ENCODE peak calls at places on chromosomes 5 and 9, in six cellular contexts. J, M, Q, I, W and Y are unnamed samples.

GRCh38 chr5:36657563-36657995 is 51.2 kb downstream of the SLC1A3 start:
- DNase-seq in J (no peak), M (peak; percentile 57), Q (peak; percentile 66), I (peak; percentile 86), W (no peak), Y (no peak)

GRCh38 chr9:83706703-83707517 is 848 bp downstream of the UBQLN1 start:
- DNase-seq in J (peak; percentile 35), M (peak; percentile 34), Q (peak; percentile 44), I (peak; percentile 19), W (peak; percentile 73), Y (peak; percentile 61)

GRCh38 chr5:80935811-80936385 is 24.3 kb upstream of the RASGRF2 start:
- DNase-seq in J (no peak), M (no peak), Q (no peak), I (no peak), W (no peak), Y (no peak)

GRCh38 chr9:27337833-27338526 is 41.0 kb upstream of the EQTN start:
- DNase-seq in J (peak; percentile 33), M (peak; percentile 41), Q (no peak), I (no peak), W (no peak), Y (no peak)

GRCh38 chr5:64854855-64855254 is 86.1 kb downstream of the CWC27 start:
- DNase-seq in J (no peak), M (no peak), Q (no peak), I (no peak), W (no peak), Y (no peak)

GRCh38 chr9:91863469-91863868 is 86.6 kb downstream of the ROR2 start:
- DNase-seq in J (no peak), M (no peak), Q (no peak), I (no peak), W (no peak), Y (no peak)

GRCh38 chr9:129118799-129119198 is 7.6 kb downstream of the PTPA start:
- DNase-seq in J (no peak), M (no peak), Q (no peak), I (no peak), W (no peak), Y (no peak)

GRCh38 chr5:109994135-109994534 is 304.4 kb downstream of the MAN2A1 start:
- DNase-seq in J (no peak), M (no peak), Q (no peak), I (no peak), W (no peak), Y (no peak)

GRCh38 chr5:17217421-17218352 is at the start of gene BASP1:
- DNase-seq in J (peak; percentile 79), M (peak; percentile 70), Q (peak; percentile 53), I (peak; percentile 85), W (peak; percentile 85), Y (peak; percentile 87)

GRCh38 chr5:124866355-124867063 is 120.1 kb upstream of the ZNF608 start:
- DNase-seq in J (no peak), M (no peak), Q (no peak), I (no peak), W (no peak), Y (no peak)

GRCh38 chr9:89687216-89687615 is 82.4 kb downstream of the GADD45G start:
- DNase-seq in J (no peak), M (no peak), Q (no peak), I (peak; percentile 49), W (no peak), Y (no peak)

GRCh38 chr5:77129386-77129785 is 42.3 kb upstream of the ZBED3 start:
- DNase-seq in J (no peak), M (no peak), Q (peak; percentile 32), I (peak; percentile 16), W (peak; percentile 24), Y (peak; percentile 29)

GRCh38 chr5:79146352-79146751 is 34.7 kb downstream of the BHMT start:
- DNase-seq in J (no peak), M (no peak), Q (no peak), I (no peak), W (no peak), Y (no peak)

GRCh38 chr5:159156839-159157238 is 52.5 kb downstream of the RNF145 start:
- DNase-seq in J (peak; percentile 10), M (no peak), Q (peak; percentile 17), I (peak; percentile 68), W (peak; percentile 83), Y (peak; percentile 79)

GRCh38 chr5:122163151-122164069 is 34.1 kb downstream of the ZNF474 start:
- DNase-seq in J (no peak), M (no peak), Q (no peak), I (no peak), W (no peak), Y (no peak)

GRCh38 chr5:36442796-36443195 is 141.1 kb upstream of the RANBP3L start:
- DNase-seq in J (no peak), M (peak; percentile 38), Q (no peak), I (no peak), W (no peak), Y (no peak)

GRCh38 chr5:137954131-137954879 is 65.0 kb downstream of the PKD2L2 start:
- DNase-seq in J (peak; percentile 15), M (no peak), Q (no peak), I (peak; percentile 9), W (no peak), Y (no peak)

GRCh38 chr9:132733133-132733815 is 63.0 kb downstream of the GTF3C4 start:
- DNase-seq in J (no peak), M (no peak), Q (no peak), I (no peak), W (no peak), Y (no peak)

GRCh38 chr9:23736293-23736692 is 89.7 kb downstream of the ELAVL2 start:
- DNase-seq in J (no peak), M (no peak), Q (no peak), I (no peak), W (no peak), Y (no peak)

GRCh38 chr5:115168829-115169391 is 798 bp downstream of the TRIM36 start:
- DNase-seq in J (peak; percentile 27), M (no peak), Q (peak; percentile 46), I (no peak), W (no peak), Y (peak; percentile 33)

GRCh38 chr5:30040483-30041116 is 1152.9 kb upstream of the CDH6 start:
- DNase-seq in J (no peak), M (no peak), Q (peak; percentile 9), I (no peak), W (peak; percentile 57), Y (peak; percentile 59)

GRCh38 chr5:132469380-132470372 is 20.9 kb downstream of the IRF1 start:
- DNase-seq in J (peak; percentile 8), M (peak; percentile 24), Q (no peak), I (no peak), W (no peak), Y (no peak)

GRCh38 chr9:29212590-29213373 is 1639.5 kb upstream of the C9orf72 start:
- DNase-seq in J (no peak), M (peak; percentile 50), Q (peak; percentile 52), I (no peak), W (no peak), Y (no peak)

GRCh38 chr5:169161022-169161680 is 139.8 kb downstream of the SLIT3 start:
- DNase-seq in J (no peak), M (no peak), Q (peak; percentile 44), I (peak; percentile 34), W (no peak), Y (no peak)

GRCh38 chr5:129107637-129108036 is 13.1 kb downstream of the ISOC1 start:
- DNase-seq in J (no peak), M (no peak), Q (no peak), I (no peak), W (no peak), Y (no peak)

GRCh38 chr9:93580654-93581380 is 4.4 kb downstream of the PHF2 start:
- DNase-seq in J (no peak), M (peak; percentile 30), Q (no peak), I (no peak), W (no peak), Y (no peak)

GRCh38 chr5:96035796-96036195 is 74.1 kb upstream of the ELL2 start:
- DNase-seq in J (no peak), M (no peak), Q (no peak), I (no peak), W (no peak), Y (no peak)

GRCh38 chr9:97983524-97984187 is 515 bp downstream of the ANP32B start:
- DNase-seq in J (peak; percentile 68), M (peak; percentile 59), Q (peak; percentile 67), I (peak; percentile 56), W (peak; percentile 63), Y (peak; percentile 72)